ENCODE peak calls at places on chromosomes 1 and 21, in five cellular contexts. R is A549, G is lung, P is right atrium auricular region, V is epithelial cell of esophagus. O is an unnamed sample.
A peak's percentile ranks its signal among the peaks of the same experiment; 100 is the strongest.

GRCh38 chr1:29211086-29212030 is 19.4 kb downstream of the MECR start:
- DNase-seq in R (no peak), G (no peak), P (no peak), V (no peak), O (no peak)

GRCh38 chr1:155831279-155831976 is 25.6 kb downstream of the GON4L start:
- DNase-seq in R (no peak), G (no peak), P (peak; percentile 18), V (no peak), O (no peak)

GRCh38 chr1:224503161-224504118 is 68.8 kb upstream of the WDR26 start:
- DNase-seq in R (peak; percentile 31), G (peak; percentile 89), P (peak; percentile 95), V (peak; percentile 98), O (peak; percentile 95)

GRCh38 chr1:163692266-163692665 is 370.5 kb downstream of the NUF2 start:
- DNase-seq in R (no peak), G (no peak), P (no peak), V (no peak), O (no peak)

GRCh38 chr1:30716646-30717045 is 6.7 kb downstream of the MATN1 start:
- DNase-seq in R (no peak), G (no peak), P (no peak), V (no peak), O (no peak)

GRCh38 chr1:58594556-58594955 is 17.5 kb upstream of the TACSTD2 start:
- DNase-seq in R (no peak), G (no peak), P (no peak), V (no peak), O (no peak)

GRCh38 chr1:208178091-208178529 is 66.1 kb downstream of the PLXNA2 start:
- DNase-seq in R (no peak), G (peak; percentile 68), P (no peak), V (peak; percentile 22), O (no peak)

GRCh38 chr1:235024045-235024439 is 104.6 kb downstream of the TOMM20 start:
- DNase-seq in R (no peak), G (no peak), P (no peak), V (no peak), O (no peak)

GRCh38 chr1:211741116-211741515 is 65.7 kb upstream of the NEK2 start:
- DNase-seq in R (peak; percentile 35), G (no peak), P (no peak), V (no peak), O (no peak)
- TF ChIP-seq CTCF in R (no peak), G (no peak), P (no peak), V (no peak), O (peak; percentile 14)

GRCh38 chr21:33026299-33026858 is 644 bp downstream of the OLIG2 start:
- DNase-seq in R (no peak), G (no peak), P (no peak), V (no peak), O (no peak)
- H3K4me3 ChIP-seq in R (no peak overlapping the region), G (no peak overlapping the region), P (no peak overlapping the region), V (no peak overlapping the region), O (no peak overlapping the region)

GRCh38 chr1:74689800-74690696 is 16.5 kb upstream of the ERICH3 start:
- DNase-seq in R (peak; percentile 42), G (no peak), P (no peak), V (peak; percentile 65), O (peak; percentile 30)
- TF ChIP-seq CTCF in R (peak; percentile 80), G (peak; percentile 62), P (peak; percentile 83), V (peak; percentile 79), O (peak; percentile 88)

GRCh38 chr1:161772397-161772796 is 6.3 kb downstream of the ATF6 start:
- DNase-seq in R (no peak), G (no peak), P (no peak), V (no peak), O (no peak)
- H3K4me3 ChIP-seq in R (no peak overlapping the region), G (no peak overlapping the region), P (no peak overlapping the region), V (no peak overlapping the region), O (no peak overlapping the region)

GRCh38 chr1:153355445-153356071 is 2.1 kb upstream of the S100A9 start:
- DNase-seq in R (peak; percentile 75), G (peak; percentile 72), P (peak; percentile 67), V (peak; percentile 95), O (peak; percentile 39)
- TF ChIP-seq CTCF in R (peak; percentile 45), G (peak; percentile 25), P (peak; percentile 52), V (peak; percentile 87), O (peak; percentile 57)

GRCh38 chr1:31932491-31933316 is 5.5 kb downstream of the PTP4A2 start:
- DNase-seq in R (peak; percentile 42), G (no peak), P (no peak), V (peak; percentile 57), O (peak; percentile 88)
- H3K4me3 ChIP-seq in R (no peak overlapping the region), G (no peak overlapping the region), P (no peak overlapping the region), V (no peak overlapping the region), O (no peak overlapping the region)

DNA sequence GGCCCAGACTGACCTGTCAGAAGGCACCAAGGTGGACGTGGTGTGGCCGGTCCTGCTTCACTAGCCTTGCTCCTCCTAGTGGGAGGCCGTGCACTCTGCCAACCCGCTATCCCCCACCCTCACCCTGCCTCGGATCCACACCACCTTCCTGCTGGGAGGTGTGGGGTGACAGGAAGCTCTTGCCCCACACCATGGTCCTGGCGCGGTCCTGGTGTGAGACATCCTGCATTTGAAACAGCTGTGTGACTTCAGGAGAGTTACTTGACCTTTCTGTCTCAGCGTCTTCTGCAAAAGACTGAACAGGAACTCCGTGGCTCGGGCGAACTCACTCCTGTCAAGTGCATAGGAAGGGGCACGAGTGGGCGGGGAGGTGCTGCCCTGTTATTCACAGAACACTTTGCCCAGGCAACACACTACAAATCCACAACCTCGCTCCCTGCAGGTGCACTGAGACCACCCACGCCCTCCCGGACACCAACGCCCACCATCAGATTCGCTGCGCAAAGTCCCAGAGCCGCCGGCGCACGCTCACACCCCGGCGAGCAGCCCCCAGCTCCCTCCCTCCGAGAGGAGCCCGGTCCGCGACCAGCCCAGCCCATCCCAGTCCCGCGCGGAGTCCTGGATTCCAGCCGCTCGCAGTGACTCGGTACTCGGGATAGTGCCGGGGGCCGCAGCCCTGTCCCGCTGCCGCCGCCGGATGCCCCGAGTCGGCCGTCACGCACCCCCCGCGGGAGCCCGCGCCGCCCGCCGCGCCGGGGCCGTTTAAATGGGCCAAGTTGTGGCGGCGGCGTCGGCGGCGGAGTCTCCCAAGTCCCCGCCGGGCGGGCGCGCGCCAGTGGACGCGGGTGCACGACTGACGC is at the start of gene SAMD11:
- DNase-seq in R (peak; percentile 83), G (peak; percentile 75), P (peak; percentile 86), V (peak; percentile 87), O (no peak)
- TF ChIP-seq CTCF in R (no peak), G (no peak), P (no peak), V (no peak), O (no peak)

GRCh38 chr1:183806086-183806485 is 1.2 kb downstream of the RGL1 start:
- DNase-seq in R (no peak), G (no peak), P (no peak), V (no peak), O (no peak)
- H3K4me3 ChIP-seq in R (peak overlapping the region; percentile 63), G (peak overlapping the region; percentile 27), P (peak overlapping the region; percentile 68), V (no peak overlapping the region), O (peak overlapping the region; percentile 69)

GRCh38 chr21:18369115-18369514 is 34.5 kb downstream of the TMPRSS15 start:
- DNase-seq in R (peak; percentile 6), G (no peak), P (no peak), V (peak; percentile 1), O (peak; percentile 4)
- TF ChIP-seq CTCF in R (no peak), G (no peak), P (peak; percentile 37), V (no peak), O (peak; percentile 45)

GRCh38 chr1:160837558-160838205 is 25.0 kb downstream of the CD244 start:
- DNase-seq in R (no peak), G (no peak), P (no peak), V (peak; percentile 29), O (no peak)
- H3K4me3 ChIP-seq in R (no peak overlapping the region), G (no peak overlapping the region), P (no peak overlapping the region), V (no peak overlapping the region), O (no peak overlapping the region)